ENCODE peak calls at places on chromosomes 4 and X, in nine cellular contexts. S, J, H, U, Q, D, W, B and I are unnamed samples.

GRCh38 chrX:140391313-140391712 is 113.6 kb downstream of the SOX3 start:
- DNase-seq in H (no peak), Q (no peak), D (no peak), W (no peak), S (no peak), J (no peak), B (no peak), U (no peak), I (no peak)

GRCh38 chr4:173200103-173200502 is 31.5 kb downstream of the GALNT7 start:
- DNase-seq in U (no peak), Q (no peak), D (no peak), J (no peak), H (no peak), B (no peak), W (no peak), S (no peak), I (no peak)

GRCh38 chr4:133152801-133153526 is 3.9 kb downstream of the PCDH10 start:
- DNase-seq in D (no peak), Q (no peak), S (peak), W (peak), U (no peak), J (no peak), B (no peak), H (no peak), I (no peak)

GRCh38 chr4:74772783-74773182 is 21.5 kb downstream of the BTC start:
- DNase-seq in S (no peak), U (no peak), Q (no peak), H (no peak), J (no peak), W (no peak), B (no peak), D (no peak), I (no peak)

GRCh38 chrX:140572724-140573123 is 67.9 kb upstream of the SOX3 start:
- DNase-seq in S (peak), Q (no peak), B (no peak), U (peak), J (no peak), H (peak), W (peak), D (peak), I (peak)

GRCh38 chr4:140049024-140049923 is 104.7 kb downstream of the MAML3 start:
- DNase-seq in J (peak), B (peak), S (peak), Q (no peak), D (peak), W (peak), U (peak), H (no peak), I (peak)

GRCh38 chrX:100944601-100945000 is 15.9 kb upstream of the XKRX start:
- DNase-seq in H (no peak), J (no peak), U (no peak), W (peak), B (no peak), Q (no peak), D (no peak), S (no peak), I (no peak)

GRCh38 chr4:184415071-184415470 is 59.3 kb downstream of the IRF2 start:
- DNase-seq in W (no peak), U (no peak), H (no peak), S (no peak), D (no peak), B (no peak), J (no peak), Q (no peak), I (no peak)

GRCh38 chr4:81366786-81367185 is 104.9 kb downstream of the RASGEF1B start:
- DNase-seq in U (no peak), J (no peak), B (no peak), D (no peak), W (no peak), S (peak), H (no peak), Q (no peak), I (no peak)

GRCh38 chrX:124211312-124211942 is 121.0 kb upstream of the TEX13D start:
- DNase-seq in W (no peak), H (no peak), U (peak), Q (no peak), S (peak), B (no peak), D (no peak), J (no peak), I (peak)

GRCh38 chr4:170386974-170387373 is 297.2 kb upstream of the AADAT start:
- DNase-seq in B (no peak), D (no peak), J (no peak), U (no peak), Q (no peak), W (peak), S (peak), H (no peak), I (no peak)

GRCh38 chr4:151475338-151475737 is 66.4 kb downstream of the FHIP1A start:
- DNase-seq in B (no peak), D (no peak), Q (no peak), W (no peak), U (no peak), H (no peak), S (no peak), J (no peak), I (no peak)

GRCh38 chr4:150002561-150002960 is 75.7 kb upstream of the DCLK2 start:
- DNase-seq in J (no peak), D (no peak), Q (no peak), S (no peak), B (no peak), H (no peak), W (no peak), U (no peak), I (no peak)

GRCh38 chrX:123835661-123836371 is 24.0 kb upstream of the XIAP start:
- DNase-seq in H (no peak), D (no peak), J (no peak), W (peak), S (peak), B (no peak), U (no peak), Q (no peak), I (peak)

GRCh38 chrX:150984164-150984824 is 1.2 kb downstream of the HMGB3 start:
- DNase-seq in W (peak), S (peak), D (no peak), Q (peak), H (no peak), U (no peak), B (no peak), J (no peak), I (no peak)

GRCh38 chr4:74109894-74110605 is 11.1 kb upstream of the CXCL2 start:
- DNase-seq in B (no peak), S (peak), U (no peak), J (no peak), Q (no peak), D (no peak), H (no peak), W (peak), I (no peak)

GRCh38 chrX:2342878-2343277 is 157.9 kb downstream of the DHRSX start:
- DNase-seq in D (no peak), H (no peak), U (no peak), Q (no peak), S (peak), B (no peak), J (no peak), W (peak), I (no peak)